ENCODE peak calls at places on chromosomes 2 and 18, in eight cellular contexts. One of them, this sample, is unnamed.

GRCh38 chr2:119264781-119265692 is 41.4 kb downstream of the STEAP3 start:
- DNase-seq in pancreas: peak; percentile 59
- DNase-seq in tibial artery: no peak
- DNase-seq in cardiac muscle cell: peak; percentile 73
- DNase-seq in psoas muscle: peak; percentile 41
- DNase-seq in A549: peak; percentile 49
- DNase-seq in OCI-LY7: peak; percentile 61
- DNase-seq in Peyer's patch: peak; percentile 66
- DNase-seq in this sample: peak; percentile 23

GRCh38 chr18:13159579-13159978 is 59.0 kb upstream of the LDLRAD4 start:
- DNase-seq in pancreas: no peak
- DNase-seq in tibial artery: no peak
- DNase-seq in cardiac muscle cell: peak; percentile 64
- DNase-seq in psoas muscle: no peak
- DNase-seq in A549: peak; percentile 59
- DNase-seq in OCI-LY7: peak; percentile 74
- DNase-seq in Peyer's patch: no peak
- DNase-seq in this sample: peak; percentile 52

GRCh38 chr18:75638597-75639467 is 211.3 kb upstream of the SMIM21 start:
- DNase-seq in pancreas: no peak
- DNase-seq in tibial artery: no peak
- DNase-seq in cardiac muscle cell: peak; percentile 18
- DNase-seq in psoas muscle: no peak
- DNase-seq in A549: no peak
- DNase-seq in OCI-LY7: no peak
- DNase-seq in Peyer's patch: no peak
- DNase-seq in this sample: peak; percentile 38

GRCh38 chr2:168434164-168434563 is 21.9 kb upstream of the CERS6 start:
- DNase-seq in pancreas: peak; percentile 41
- DNase-seq in tibial artery: no peak
- DNase-seq in cardiac muscle cell: peak; percentile 57
- DNase-seq in psoas muscle: peak; percentile 26
- DNase-seq in A549: no peak
- DNase-seq in OCI-LY7: no peak
- DNase-seq in Peyer's patch: peak; percentile 82
- DNase-seq in this sample: peak; percentile 25

GRCh38 chr2:182072861-182073260 is 87.2 kb downstream of the PPP1R1C start:
- DNase-seq in pancreas: no peak
- DNase-seq in tibial artery: no peak
- DNase-seq in cardiac muscle cell: no peak
- DNase-seq in psoas muscle: no peak
- DNase-seq in A549: no peak
- DNase-seq in OCI-LY7: no peak
- DNase-seq in Peyer's patch: no peak
- DNase-seq in this sample: no peak

GRCh38 chr2:215363461-215364156 is 51.8 kb downstream of the ATIC start:
- DNase-seq in pancreas: no peak
- DNase-seq in tibial artery: no peak
- DNase-seq in cardiac muscle cell: no peak
- DNase-seq in psoas muscle: no peak
- DNase-seq in A549: no peak
- DNase-seq in OCI-LY7: no peak
- DNase-seq in Peyer's patch: no peak
- DNase-seq in this sample: no peak

GRCh38 chr18:43563780-43564179 is 286.5 kb upstream of the SYT4 start:
- DNase-seq in pancreas: peak; percentile 38
- DNase-seq in tibial artery: no peak
- DNase-seq in cardiac muscle cell: peak; percentile 47
- DNase-seq in psoas muscle: no peak
- DNase-seq in A549: peak; percentile 24
- DNase-seq in OCI-LY7: peak; percentile 1
- DNase-seq in Peyer's patch: no peak
- DNase-seq in this sample: peak; percentile 11

GRCh38 chr2:181140414-181140813 is 160.0 kb downstream of the UBE2E3 start:
- DNase-seq in pancreas: no peak
- DNase-seq in tibial artery: peak; percentile 62
- DNase-seq in cardiac muscle cell: no peak
- DNase-seq in psoas muscle: no peak
- DNase-seq in A549: no peak
- DNase-seq in OCI-LY7: no peak
- DNase-seq in Peyer's patch: no peak
- DNase-seq in this sample: no peak

GRCh38 chr2:148218326-148219075 is 197.6 kb downstream of the MBD5 start:
- DNase-seq in pancreas: no peak
- DNase-seq in tibial artery: no peak
- DNase-seq in cardiac muscle cell: no peak
- DNase-seq in psoas muscle: no peak
- DNase-seq in A549: no peak
- DNase-seq in OCI-LY7: no peak
- DNase-seq in Peyer's patch: no peak
- DNase-seq in this sample: no peak

GRCh38 chr2:10501980-10502802 is 54.1 kb upstream of the ODC1 start:
- DNase-seq in pancreas: no peak
- DNase-seq in tibial artery: peak; percentile 37
- DNase-seq in cardiac muscle cell: no peak
- DNase-seq in psoas muscle: no peak
- DNase-seq in A549: no peak
- DNase-seq in OCI-LY7: no peak
- DNase-seq in Peyer's patch: peak; percentile 36
- DNase-seq in this sample: no peak

GRCh38 chr2:196372276-196372809 is 201.0 kb upstream of the STK17B start:
- DNase-seq in pancreas: no peak
- DNase-seq in tibial artery: no peak
- DNase-seq in cardiac muscle cell: no peak
- DNase-seq in psoas muscle: no peak
- DNase-seq in A549: no peak
- DNase-seq in OCI-LY7: no peak
- DNase-seq in Peyer's patch: no peak
- DNase-seq in this sample: no peak

GRCh38 chr2:209808521-209808920 is 36.9 kb downstream of the UNC80 start:
- DNase-seq in pancreas: no peak
- DNase-seq in tibial artery: no peak
- DNase-seq in cardiac muscle cell: no peak
- DNase-seq in psoas muscle: no peak
- DNase-seq in A549: no peak
- DNase-seq in OCI-LY7: no peak
- DNase-seq in Peyer's patch: no peak
- DNase-seq in this sample: no peak

GRCh38 chr2:149863227-149863626 is 275.7 kb upstream of the MMADHC start:
- DNase-seq in pancreas: no peak
- DNase-seq in tibial artery: no peak
- DNase-seq in cardiac muscle cell: no peak
- DNase-seq in psoas muscle: no peak
- DNase-seq in A549: no peak
- DNase-seq in OCI-LY7: no peak
- DNase-seq in Peyer's patch: no peak
- DNase-seq in this sample: no peak

GRCh38 chr2:192126912-192127311 is 67.8 kb downstream of the TMEFF2 start:
- DNase-seq in pancreas: no peak
- DNase-seq in tibial artery: no peak
- DNase-seq in cardiac muscle cell: no peak
- DNase-seq in psoas muscle: no peak
- DNase-seq in A549: no peak
- DNase-seq in OCI-LY7: no peak
- DNase-seq in Peyer's patch: no peak
- DNase-seq in this sample: no peak

GRCh38 chr18:32730620-32731021 is 42.2 kb downstream of the KLHL14 start:
- DNase-seq in pancreas: no peak
- DNase-seq in tibial artery: no peak
- DNase-seq in cardiac muscle cell: no peak
- DNase-seq in psoas muscle: no peak
- DNase-seq in A549: no peak
- DNase-seq in OCI-LY7: peak; percentile 45
- DNase-seq in Peyer's patch: no peak
- DNase-seq in this sample: no peak

GRCh38 chr2:633371-633770 is 43.8 kb downstream of the TMEM18 start:
- DNase-seq in pancreas: no peak
- DNase-seq in tibial artery: no peak
- DNase-seq in cardiac muscle cell: no peak
- DNase-seq in psoas muscle: no peak
- DNase-seq in A549: no peak
- DNase-seq in OCI-LY7: no peak
- DNase-seq in Peyer's patch: no peak
- DNase-seq in this sample: no peak

GRCh38 chr2:634041-634440 is 43.2 kb downstream of the TMEM18 start:
- DNase-seq in pancreas: no peak
- DNase-seq in tibial artery: no peak
- DNase-seq in cardiac muscle cell: no peak
- DNase-seq in psoas muscle: no peak
- DNase-seq in A549: no peak
- DNase-seq in OCI-LY7: no peak
- DNase-seq in Peyer's patch: no peak
- DNase-seq in this sample: no peak

GRCh38 chr2:636151-636621 is 41.0 kb downstream of the TMEM18 start:
- DNase-seq in pancreas: no peak
- DNase-seq in tibial artery: no peak
- DNase-seq in cardiac muscle cell: no peak
- DNase-seq in psoas muscle: no peak
- DNase-seq in A549: no peak
- DNase-seq in OCI-LY7: no peak
- DNase-seq in Peyer's patch: no peak
- DNase-seq in this sample: no peak

GRCh38 chr2:636649-637405 is 40.4 kb downstream of the TMEM18 start:
- DNase-seq in pancreas: peak; percentile 80
- DNase-seq in tibial artery: peak; percentile 82
- DNase-seq in cardiac muscle cell: peak; percentile 79
- DNase-seq in psoas muscle: peak; percentile 76
- DNase-seq in A549: peak; percentile 58
- DNase-seq in OCI-LY7: peak; percentile 42
- DNase-seq in Peyer's patch: peak; percentile 83
- DNase-seq in this sample: peak; percentile 59

GRCh38 chr2:634670-635395 is 42.4 kb downstream of the TMEM18 start:
- DNase-seq in pancreas: no peak
- DNase-seq in tibial artery: no peak
- DNase-seq in cardiac muscle cell: no peak
- DNase-seq in psoas muscle: no peak
- DNase-seq in A549: peak; percentile 21
- DNase-seq in OCI-LY7: no peak
- DNase-seq in Peyer's patch: peak; percentile 75
- DNase-seq in this sample: no peak
- H3K4me1 ChIP-seq in pancreas: no peaks in the 10 kb centered on the region
- H3K4me1 ChIP-seq in tibial artery: peaks cover 6% of the 10 kb centered on the region
- H3K4me1 ChIP-seq in cardiac muscle cell: no peaks in the 10 kb centered on the region
- H3K4me1 ChIP-seq in psoas muscle: no peaks in the 10 kb centered on the region
- H3K4me1 ChIP-seq in A549: no peaks in the 10 kb centered on the region
- H3K4me1 ChIP-seq in OCI-LY7: no peaks in the 10 kb centered on the region
- H3K4me1 ChIP-seq in Peyer's patch: no peaks in the 10 kb centered on the region
- H3K4me1 ChIP-seq in this sample: peaks cover 6% of the 10 kb centered on the region

GRCh38 chr2:159129301-159129700 is 157.2 kb downstream of the WDSUB1 start:
- DNase-seq in pancreas: no peak
- DNase-seq in tibial artery: no peak
- DNase-seq in cardiac muscle cell: no peak
- DNase-seq in psoas muscle: no peak
- DNase-seq in A549: no peak
- DNase-seq in OCI-LY7: no peak
- DNase-seq in Peyer's patch: no peak
- DNase-seq in this sample: no peak
- H3K4me1 ChIP-seq in pancreas: peaks cover 19% of the 10 kb centered on the region
- H3K4me1 ChIP-seq in tibial artery: peaks cover 24% of the 10 kb centered on the region
- H3K4me1 ChIP-seq in cardiac muscle cell: peaks cover 48% of the 10 kb centered on the region
- H3K4me1 ChIP-seq in psoas muscle: peaks cover 4% of the 10 kb centered on the region
- H3K4me1 ChIP-seq in A549: peaks cover 25% of the 10 kb centered on the region
- H3K4me1 ChIP-seq in OCI-LY7: no peaks in the 10 kb centered on the region
- H3K4me1 ChIP-seq in Peyer's patch: peaks cover 2% of the 10 kb centered on the region
- H3K4me1 ChIP-seq in this sample: peaks cover 47% of the 10 kb centered on the region

DNA sequence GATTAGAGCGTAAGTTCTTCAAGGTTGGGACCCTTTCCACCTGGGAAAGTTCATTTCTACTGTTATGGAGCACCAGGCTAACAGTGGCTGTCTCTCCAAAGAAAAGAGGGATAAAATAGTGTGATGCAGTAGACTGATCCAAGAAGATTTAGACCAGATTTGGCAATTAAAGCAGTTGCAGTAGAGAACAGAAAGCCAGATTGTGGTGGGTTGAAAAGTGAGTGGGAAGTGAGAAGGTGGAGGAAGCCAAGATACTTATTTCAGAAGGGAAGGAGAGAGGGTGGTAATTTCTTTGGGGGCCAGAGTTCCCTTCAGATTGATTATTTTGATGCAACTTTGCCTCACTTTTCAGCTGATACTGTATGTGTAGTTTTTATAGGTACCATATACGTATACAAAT is 8.0 kb downstream of the MYL12B start:
- DNase-seq in pancreas: no peak
- DNase-seq in tibial artery: no peak
- DNase-seq in cardiac muscle cell: no peak
- DNase-seq in psoas muscle: no peak
- DNase-seq in A549: no peak
- DNase-seq in OCI-LY7: no peak
- DNase-seq in Peyer's patch: no peak
- DNase-seq in this sample: no peak
- H3K4me1 ChIP-seq in pancreas: peaks cover 48% of the 10 kb centered on the region
- H3K4me1 ChIP-seq in tibial artery: peaks cover 54% of the 10 kb centered on the region
- H3K4me1 ChIP-seq in cardiac muscle cell: peaks cover 5% of the 10 kb centered on the region
- H3K4me1 ChIP-seq in psoas muscle: peaks cover 54% of the 10 kb centered on the region
- H3K4me1 ChIP-seq in A549: peaks cover 51% of the 10 kb centered on the region
- H3K4me1 ChIP-seq in OCI-LY7: peaks cover 60% of the 10 kb centered on the region
- H3K4me1 ChIP-seq in Peyer's patch: peaks cover 35% of the 10 kb centered on the region
- H3K4me1 ChIP-seq in this sample: peaks cover 51% of the 10 kb centered on the region

GRCh38 chr2:101781326-101781725 is 83.8 kb downstream of the MAP4K4 start:
- DNase-seq in pancreas: no peak
- DNase-seq in tibial artery: no peak
- DNase-seq in cardiac muscle cell: no peak
- DNase-seq in psoas muscle: no peak
- DNase-seq in A549: no peak
- DNase-seq in OCI-LY7: peak; percentile 57
- DNase-seq in Peyer's patch: no peak
- DNase-seq in this sample: no peak

GRCh38 chr2:101779652-101780051 is 82.1 kb downstream of the MAP4K4 start:
- DNase-seq in pancreas: no peak
- DNase-seq in tibial artery: no peak
- DNase-seq in cardiac muscle cell: no peak
- DNase-seq in psoas muscle: no peak
- DNase-seq in A549: no peak
- DNase-seq in OCI-LY7: no peak
- DNase-seq in Peyer's patch: no peak
- DNase-seq in this sample: no peak

GRCh38 chr2:101777337-101777736 is 79.8 kb downstream of the MAP4K4 start:
- DNase-seq in pancreas: no peak
- DNase-seq in tibial artery: no peak
- DNase-seq in cardiac muscle cell: no peak
- DNase-seq in psoas muscle: no peak
- DNase-seq in A549: no peak
- DNase-seq in OCI-LY7: no peak
- DNase-seq in Peyer's patch: no peak
- DNase-seq in this sample: no peak

GRCh38 chr2:101778102-101778501 is 80.6 kb downstream of the MAP4K4 start:
- DNase-seq in pancreas: no peak
- DNase-seq in tibial artery: no peak
- DNase-seq in cardiac muscle cell: no peak
- DNase-seq in psoas muscle: no peak
- DNase-seq in A549: no peak
- DNase-seq in OCI-LY7: no peak
- DNase-seq in Peyer's patch: no peak
- DNase-seq in this sample: no peak

DNA sequence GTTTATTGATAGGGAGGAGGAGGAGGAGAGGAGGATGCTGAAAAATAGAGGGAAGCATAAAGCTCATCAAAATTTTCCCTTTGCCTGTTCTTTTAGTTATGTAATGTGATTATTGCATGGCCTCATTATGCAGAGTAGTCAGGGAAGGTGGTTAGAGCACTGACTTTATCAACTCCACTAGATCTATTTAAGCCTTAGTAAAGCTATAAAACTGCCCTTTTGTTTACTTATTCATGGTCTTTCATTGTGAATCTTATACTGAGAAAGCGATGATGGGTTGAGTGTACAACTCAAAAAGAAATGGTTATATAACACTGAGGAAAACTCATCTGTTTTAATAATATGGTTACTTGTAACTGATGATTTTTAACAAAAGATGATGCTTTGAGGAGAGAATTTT is 81.7 kb downstream of the MAP4K4 start:
- DNase-seq in pancreas: no peak
- DNase-seq in tibial artery: no peak
- DNase-seq in cardiac muscle cell: no peak
- DNase-seq in psoas muscle: no peak
- DNase-seq in A549: no peak
- DNase-seq in OCI-LY7: no peak
- DNase-seq in Peyer's patch: no peak
- DNase-seq in this sample: no peak
- H3K4me1 ChIP-seq in pancreas: peaks cover 3% of the 10 kb centered on the region
- H3K4me1 ChIP-seq in tibial artery: peaks cover 25% of the 10 kb centered on the region
- H3K4me1 ChIP-seq in cardiac muscle cell: peaks cover 16% of the 10 kb centered on the region
- H3K4me1 ChIP-seq in psoas muscle: peaks cover 58% of the 10 kb centered on the region
- H3K4me1 ChIP-seq in A549: peaks cover 38% of the 10 kb centered on the region
- H3K4me1 ChIP-seq in OCI-LY7: peaks cover 38% of the 10 kb centered on the region
- H3K4me1 ChIP-seq in Peyer's patch: no peaks in the 10 kb centered on the region
- H3K4me1 ChIP-seq in this sample: peaks cover 74% of the 10 kb centered on the region

This sample was measured in heart right ventricle.